ENCODE peak calls at places on chromosome 14, in eight cellular contexts. R, K, Q, Y, G, N, W and M are unnamed samples.

GRCh38 chr14:78356406-78356805 is 186.2 kb downstream of the NRXN3 start:
- DNase-seq in R (no peak), K (no peak), Q (no peak), Y (no peak), G (no peak), N (no peak), W (no peak), M (no peak)

GRCh38 chr14:65434216-65434850 is 21.8 kb downstream of the FUT8 start:
- DNase-seq in R (no peak), K (no peak), Q (no peak), Y (no peak), G (no peak), N (no peak), W (no peak), M (no peak)

GRCh38 chr14:64394973-64395633 is 7.0 kb downstream of the MTHFD1 start:
- DNase-seq in R (no peak), K (no peak), Q (no peak), Y (no peak), G (no peak), N (no peak), W (no peak), M (no peak)

GRCh38 chr14:68784298-68784910 is 8.5 kb downstream of the ZFP36L1 start:
- DNase-seq in R (peak), K (peak), Q (peak), Y (no peak), G (no peak), N (peak), W (peak), M (peak)

GRCh38 chr14:50335389-50335788 is 23.3 kb downstream of the DMAC2L start:
- DNase-seq in R (no peak), K (peak), Q (no peak), Y (peak), G (no peak), N (peak), W (peak), M (no peak)

GRCh38 chr14:23379331-23380196 is 2.7 kb downstream of the CMTM5 start:
- DNase-seq in R (peak), K (peak), Q (peak), Y (peak), G (peak), N (peak), W (peak), M (peak)

GRCh38 chr14:22375321-22375930 is 213.6 kb downstream of the DAD1 start:
- DNase-seq in R (peak), K (no peak), Q (no peak), Y (peak), G (no peak), N (no peak), W (peak), M (no peak)

GRCh38 chr14:98227000-98227726 is 1044.8 kb downstream of the BCL11B start:
- DNase-seq in R (no peak), K (no peak), Q (peak), Y (no peak), G (no peak), N (no peak), W (no peak), M (peak)

GRCh38 chr14:104986487-104987164 is 1.0 kb downstream of the CLBA1 start:
- DNase-seq in R (no peak), K (no peak), Q (no peak), Y (no peak), G (no peak), N (no peak), W (no peak), M (no peak)

GRCh38 chr14:44634692-44635091 is 127.6 kb upstream of the FSCB start:
- DNase-seq in R (no peak), K (no peak), Q (no peak), Y (no peak), G (no peak), N (no peak), W (no peak), M (no peak)

GRCh38 chr14:102086346-102086971 is 385 bp downstream of the HSP90AA1 start:
- DNase-seq in R (peak), K (peak), Q (peak), Y (peak), G (peak), N (peak), W (peak), M (peak)